ENCODE peak calls at places on chromosomes 6 and 20, in five cellular contexts. Y is BE2C, B is MM.1S, X is transverse colon, S is breast epithelium. F is an unnamed sample.

GRCh38 chr6:14009416-14009815 is 84.7 kb downstream of the RNF182 start:
- DNase-seq in Y (no peak), B (no peak), X (no peak), S (no peak), F (no peak)

GRCh38 chr6:106381871-106382270 is 21.4 kb downstream of the CRYBG1 start:
- DNase-seq in Y (no peak), B (peak; percentile 41), X (peak; percentile 21), S (no peak), F (no peak)

GRCh38 chr6:13733178-13733851 is 21.7 kb upstream of the RANBP9 start:
- DNase-seq in Y (peak; percentile 15), B (no peak), X (peak; percentile 66), S (peak; percentile 61), F (no peak)

GRCh38 chr20:62706857-62707256 is 1.8 kb upstream of the NTSR1 start:
- DNase-seq in Y (no peak), B (no peak), X (no peak), S (no peak), F (no peak)

GRCh38 chr20:44271915-44272663 is 25.0 kb downstream of the GDAP1L1 start:
- DNase-seq in Y (no peak), B (no peak), X (no peak), S (no peak), F (peak; percentile 51)

GRCh38 chr20:10673176-10673830 is 496 bp downstream of the JAG1 start:
- DNase-seq in Y (peak; percentile 34), B (peak; percentile 36), X (peak; percentile 32), S (no peak), F (peak; percentile 58)

GRCh38 chr6:130694617-130695016 is 132.6 kb upstream of the SMLR1 start:
- DNase-seq in Y (no peak), B (no peak), X (no peak), S (no peak), F (no peak)

GRCh38 chr6:81476881-81477280 is 275.6 kb downstream of the TENT5A start:
- DNase-seq in Y (no peak), B (no peak), X (no peak), S (no peak), F (no peak)

GRCh38 chr6:106666290-106667021 is 37.1 kb downstream of the QRSL1 start:
- DNase-seq in Y (no peak), B (no peak), X (peak; percentile 20), S (no peak), F (no peak)

GRCh38 chr6:155985660-155986138 is 530.1 kb upstream of the NOX3 start:
- DNase-seq in Y (no peak), B (no peak), X (no peak), S (no peak), F (no peak)

GRCh38 chr6:25482996-25483395 is 169.0 kb upstream of the SCGN start:
- DNase-seq in Y (no peak), B (no peak), X (no peak), S (no peak), F (no peak)

GRCh38 chr20:62141397-62142251 is 1.6 kb downstream of the PSMA7 start:
- DNase-seq in Y (no peak), B (peak; percentile 33), X (no peak), S (no peak), F (no peak)

GRCh38 chr6:357261-357790 is 34.2 kb upstream of the IRF4 start:
- DNase-seq in Y (no peak), B (no peak), X (no peak), S (no peak), F (no peak)

GRCh38 chr6:134238960-134239795 is 78.7 kb downstream of the SGK1 start:
- DNase-seq in Y (peak; percentile 49), B (no peak), X (no peak), S (no peak), F (no peak)

GRCh38 chr6:170063431-170063830 is 227.4 kb downstream of the DLL1 start:
- DNase-seq in Y (no peak), B (no peak), X (peak; percentile 2), S (peak; percentile 36), F (peak; percentile 15)

GRCh38 chr20:51622004-51622874 is 79.7 kb upstream of the NFATC2 start:
- DNase-seq in Y (no peak), B (no peak), X (no peak), S (no peak), F (no peak)

GRCh38 chr20:2004171-2004570 is 10.3 kb upstream of the PDYN start:
- DNase-seq in Y (no peak), B (no peak), X (no peak), S (no peak), F (no peak)

GRCh38 chr20:38551056-38551626 is 29.9 kb upstream of the ADIG start:
- DNase-seq in Y (no peak), B (no peak), X (no peak), S (no peak), F (no peak)

GRCh38 chr6:53119772-53120409 is 28.8 kb downstream of the GCM1 start:
- DNase-seq in Y (no peak), B (no peak), X (peak; percentile 20), S (peak; percentile 78), F (no peak)

GRCh38 chr6:130964808-130965604 is 98.0 kb downstream of the EPB41L2 start:
- DNase-seq in Y (no peak), B (no peak), X (no peak), S (no peak), F (no peak)

GRCh38 chr20:23874747-23875146 is 4.8 kb downstream of the CST5 start:
- DNase-seq in Y (no peak), B (no peak), X (no peak), S (no peak), F (no peak)

GRCh38 chr6:151012321-151013294 is 147.1 kb downstream of the MTHFD1L start:
- DNase-seq in Y (no peak), B (no peak), X (no peak), S (no peak), F (no peak)

GRCh38 chr6:26025047-26025893 is 62.0 kb upstream of the HFE start:
- DNase-seq in Y (no peak), B (peak; percentile 30), X (no peak), S (no peak), F (no peak)

DNA sequence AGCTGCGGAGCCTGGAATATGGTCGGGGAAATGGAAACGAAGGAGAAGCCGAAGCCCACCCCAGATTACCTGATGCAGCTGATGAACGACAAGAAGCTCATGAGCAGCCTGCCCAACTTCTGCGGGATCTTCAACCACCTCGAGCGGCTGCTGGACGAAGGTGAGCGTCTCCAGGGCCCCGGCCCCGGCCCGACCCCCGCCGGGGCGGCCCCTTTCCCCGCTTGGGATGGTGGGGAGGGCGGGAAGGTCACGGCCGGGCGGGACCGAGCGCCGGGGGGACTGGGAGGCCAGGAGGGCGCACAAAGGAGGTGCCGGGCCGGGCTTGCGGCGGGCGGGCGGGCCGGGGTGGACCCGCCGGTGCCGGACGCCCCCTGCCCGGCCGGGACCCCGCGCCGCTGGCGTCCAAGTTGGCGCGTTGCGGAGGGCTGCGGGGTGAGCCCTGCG is 680 bp downstream of the QKI start:
- DNase-seq in Y (peak; percentile 39), B (no peak), X (no peak), S (no peak), F (no peak)
- TF ChIP-seq CTCF in Y (no peak), B (no peak), X (no peak), S (no peak), F (no peak)

DNA sequence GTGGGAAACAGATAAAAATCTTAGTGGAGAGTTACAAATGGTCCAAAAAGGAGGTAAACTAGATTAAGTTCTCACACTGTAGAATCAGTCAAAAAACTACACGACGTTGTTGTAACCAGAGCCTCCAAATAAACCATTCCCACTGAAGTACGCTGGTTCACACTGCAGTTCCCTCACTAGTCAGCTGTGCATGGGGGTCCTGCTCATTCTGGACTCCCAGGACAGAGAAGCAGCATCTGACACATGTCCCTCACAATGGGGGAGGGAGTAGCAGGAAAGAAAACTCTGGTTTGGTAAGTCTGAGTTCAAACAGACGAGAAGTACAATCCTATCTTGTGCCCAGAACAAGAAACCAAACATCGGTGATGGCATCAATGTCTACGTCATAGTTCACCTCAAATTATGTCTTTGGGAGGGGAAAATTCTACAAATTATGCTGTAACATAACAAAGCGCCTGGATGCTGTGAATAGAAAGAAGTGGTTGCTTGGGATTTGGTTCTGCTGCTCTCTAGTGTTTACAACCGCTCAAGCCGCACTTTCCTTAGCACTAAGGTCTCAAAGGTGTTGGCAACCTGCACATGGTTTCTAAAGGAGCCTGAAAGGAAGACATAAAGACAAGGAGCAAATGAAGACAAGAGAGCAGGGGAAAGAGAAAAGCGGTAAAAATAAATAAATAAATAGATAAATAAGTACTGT is 208.0 kb downstream of the GMDS start:
- DNase-seq in Y (peak; percentile 20), B (no peak), X (no peak), S (no peak), F (no peak)
- TF ChIP-seq CTCF in Y (peak; percentile 66), B (no peak), X (no peak), S (no peak), F (no peak)

DNA sequence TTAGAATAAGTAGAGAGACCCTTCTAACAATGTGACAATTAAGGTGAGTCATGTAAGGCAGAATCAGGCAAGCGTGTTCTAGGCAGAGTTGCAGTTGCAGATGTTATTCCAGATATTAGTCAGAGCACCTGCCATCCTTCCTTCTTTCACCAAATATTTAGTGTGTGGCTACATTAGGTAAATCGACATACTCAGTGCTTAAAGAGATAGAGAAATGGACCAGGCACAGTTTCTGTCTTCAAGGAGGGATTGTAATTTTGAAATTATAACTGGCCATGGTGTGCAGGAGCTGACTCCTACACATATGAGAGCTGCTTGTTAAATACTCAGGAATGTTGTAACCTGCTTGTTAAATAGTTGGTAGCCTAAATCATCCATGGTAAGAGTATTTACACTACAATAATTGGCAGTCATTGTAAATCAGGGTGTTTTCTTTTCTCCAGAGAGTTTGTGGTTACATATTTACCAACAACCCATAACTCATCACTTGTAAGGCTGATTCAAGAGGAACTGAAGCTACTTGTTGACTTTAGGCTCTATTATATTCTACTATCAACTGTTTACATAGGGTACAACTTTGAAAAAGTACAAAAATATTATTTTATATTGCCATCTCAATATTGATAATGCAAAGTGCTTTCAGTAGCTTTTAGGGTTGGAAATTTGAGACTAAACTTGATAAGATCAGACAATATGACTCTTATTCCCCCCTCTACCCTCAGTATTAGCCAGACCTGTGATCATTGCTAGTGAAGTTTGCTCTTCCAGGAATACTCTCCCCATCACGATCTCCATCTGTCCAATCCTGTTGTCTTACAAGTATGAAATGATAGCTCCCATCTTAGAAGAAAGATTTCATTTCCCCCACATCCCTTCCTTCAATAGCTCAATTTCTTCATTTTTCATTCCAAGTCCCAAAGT is 607.1 kb downstream of the COL12A1 start:
- DNase-seq in Y (no peak), B (peak; percentile 32), X (no peak), S (no peak), F (no peak)
- TF ChIP-seq CTCF in Y (no peak), B (no peak), X (no peak), S (no peak), F (no peak)

GRCh38 chr20:18279231-18279630 is 9.1 kb upstream of the ZNF133 start:
- DNase-seq in Y (no peak), B (no peak), X (no peak), S (no peak), F (no peak)

GRCh38 chr20:18272451-18272850 is 15.9 kb upstream of the ZNF133 start:
- DNase-seq in Y (no peak), B (no peak), X (no peak), S (no peak), F (no peak)

GRCh38 chr20:18271160-18271559 is 17.2 kb upstream of the ZNF133 start:
- DNase-seq in Y (no peak), B (no peak), X (no peak), S (no peak), F (no peak)

GRCh38 chr20:18273738-18274137 is 14.6 kb upstream of the ZNF133 start:
- DNase-seq in Y (no peak), B (no peak), X (no peak), S (no peak), F (no peak)

DNA sequence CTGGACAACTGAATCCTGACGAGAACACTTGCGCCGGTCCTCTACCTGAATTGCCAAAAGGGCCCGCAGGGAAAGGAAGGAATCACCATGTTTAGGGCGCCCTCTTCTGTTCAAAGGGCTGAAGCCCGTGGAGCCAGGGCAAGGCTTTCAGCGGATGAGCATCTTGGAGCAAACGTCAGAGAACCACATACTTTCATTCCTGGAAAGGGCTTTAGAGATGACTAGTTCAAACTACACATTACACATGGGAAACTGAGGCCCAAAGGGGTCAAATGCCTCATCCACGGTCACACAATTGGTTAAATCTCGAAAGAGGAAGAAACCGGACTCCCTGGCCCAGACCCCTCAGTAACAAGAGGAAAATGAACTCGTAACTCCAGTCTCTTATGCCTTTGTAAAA is 11.5 kb upstream of the ZNF133 start:
- DNase-seq in Y (peak; percentile 73), B (peak; percentile 69), X (peak; percentile 77), S (peak; percentile 69), F (peak; percentile 82)
- TF ChIP-seq CTCF in Y (peak; percentile 96), B (peak; percentile 85), X (peak; percentile 63), S (no peak), F (peak; percentile 65)

F was measured in glutamatergic neuron.